ENCODE peak calls at places on chromosomes 7 and 10, in four cellular contexts. Z is astrocyte of the hippocampus; K is endothelial cell; A is stimulated activated CD8-positive, alpha-beta memory T cell treated with anti-CD3 and anti-CD28 coated beads, Interleukin-7, amount 100 ng/mL, for 4 hours. M is an unnamed sample.

GRCh38 chr7:69285856-69286255 is 312.4 kb upstream of the AUTS2 start:
- DNase-seq in A (no peak), Z (no peak), K (no peak), M (no peak)

GRCh38 chr7:91082038-91082437 is 182.2 kb upstream of the FZD1 start:
- DNase-seq in K (no peak), A (no peak), Z (peak; percentile 77), M (no peak)

GRCh38 chr7:75611557-75612178 is 119.5 kb downstream of the SPDYE5 start:
- DNase-seq in Z (peak; percentile 54), K (peak; percentile 34), A (no peak), M (no peak)

GRCh38 chr7:19108985-19109946 is 8.2 kb downstream of the TWIST1 start:
- DNase-seq in K (no peak), A (no peak), Z (no peak), M (no peak)

GRCh38 chr10:119120413-119120867 is 16.5 kb downstream of the DENND10 start:
- DNase-seq in A (no peak), Z (peak; percentile 49), K (no peak), M (no peak)

GRCh38 chr7:120797026-120797645 is 60.8 kb downstream of the TSPAN12 start:
- DNase-seq in K (no peak), A (no peak), Z (no peak), M (no peak)

GRCh38 chr7:158684329-158684728 is 20.3 kb downstream of the NCAPG2 start:
- DNase-seq in K (no peak), Z (no peak), A (no peak), M (no peak)

GRCh38 chr7:66921396-66921917 is 432 bp downstream of the TMEM248 start:
- DNase-seq in A (no peak), Z (peak; percentile 76), K (no peak), M (no peak)

GRCh38 chr7:127154958-127155357 is 97.8 kb downstream of the GRM8 start:
- DNase-seq in K (no peak), Z (no peak), A (no peak), M (no peak)

GRCh38 chr10:97053285-97053684 is 132.5 kb downstream of the SLIT1 start:
- DNase-seq in Z (no peak), K (no peak), A (no peak), M (no peak)

GRCh38 chr10:1186693-1186990 is 130.5 kb downstream of the WDR37 start:
- DNase-seq in K (no peak), A (no peak), Z (no peak), M (no peak)

GRCh38 chr10:10794776-10795175 is 222.9 kb upstream of the CELF2 start:
- DNase-seq in Z (peak; percentile 96), A (no peak), K (no peak), M (no peak)

GRCh38 chr7:7795736-7796135 is 77.3 kb upstream of the RPA3 start:
- DNase-seq in Z (peak; percentile 39), A (no peak), K (no peak), M (no peak)

GRCh38 chr7:141354251-141354650 is 197.0 kb upstream of the AGK start:
- DNase-seq in A (no peak), K (no peak), Z (peak; percentile 86), M (no peak)

GRCh38 chr10:36269222-36269621 is 627.1 kb upstream of the FZD8 start:
- DNase-seq in K (no peak), A (no peak), Z (no peak), M (no peak)

GRCh38 chr7:102469972-102470825 is 5.4 kb downstream of the LRWD1 start:
- DNase-seq in K (no peak), Z (no peak), A (no peak), M (no peak)

GRCh38 chr7:36180121-36180520 is 27.1 kb downstream of the EEPD1 start:
- DNase-seq in A (no peak), Z (no peak), K (no peak), M (no peak)

GRCh38 chr10:59595584-59595983 is 114.1 kb downstream of the SLC16A9 start:
- DNase-seq in A (no peak), Z (peak; percentile 44), K (no peak), M (no peak)

M was measured in stimulated activated naive CD4-positive, alpha-beta T cell treated with Interleukin-2 at 50 U/mL for 16 hours.